ENCODE peak calls at places on chromosome 12, in four cellular contexts. O is sigmoid colon; N is astrocyte of the cerebellum; T is CD4-positive, alpha-beta T cell. R is an unnamed sample.

GRCh38 chr12:93311827-93312226 is 65.9 kb upstream of the NUDT4 start:
- DNase-seq in O (no peak), N (no peak), T (no peak), R (no peak)

GRCh38 chr12:50185975-50186663 is 18.9 kb upstream of the CERS5 start:
- DNase-seq in O (no peak), N (no peak), T (no peak), R (no peak)

GRCh38 chr12:67356400-67356799 is 87.2 kb downstream of the CAND1 start:
- DNase-seq in O (no peak), N (no peak), T (no peak), R (no peak)

GRCh38 chr12:52945389-52946232 is 3.3 kb upstream of the KRT18 start:
- DNase-seq in O (no peak), N (no peak), T (no peak), R (no peak)

GRCh38 chr12:79373896-79374499 is 316.8 kb downstream of the PAWR start:
- DNase-seq in O (no peak), N (no peak), T (no peak), R (no peak)

GRCh38 chr12:70185301-70185700 is 57.9 kb upstream of the CNOT2 start:
- DNase-seq in O (no peak), N (no peak), T (no peak), R (no peak)

GRCh38 chr12:42691991-42692557 is 102.5 kb upstream of the PRICKLE1 start:
- DNase-seq in O (no peak), N (no peak), T (no peak), R (no peak)

GRCh38 chr12:13947237-13947945 is 34.0 kb downstream of the GRIN2B start:
- DNase-seq in O (no peak), N (no peak), T (no peak), R (no peak)

GRCh38 chr12:107560194-107560905 is 125.2 kb upstream of the PWP1 start:
- DNase-seq in O (no peak), N (no peak), T (no peak), R (no peak)

GRCh38 chr12:69097619-69098368 is 141.6 kb upstream of the CPSF6 start:
- DNase-seq in O (no peak), N (peak), T (no peak), R (no peak)

GRCh38 chr12:46609671-46610070 is 216.1 kb downstream of the SLC38A4 start:
- DNase-seq in O (no peak), N (no peak), T (no peak), R (no peak)

GRCh38 chr12:68789144-68789878 is 18.7 kb upstream of the MDM2 start:
- DNase-seq in O (no peak), N (no peak), T (no peak), R (no peak)

GRCh38 chr12:20175704-20176388 is 192.5 kb upstream of the PDE3A start:
- DNase-seq in O (no peak), N (no peak), T (no peak), R (no peak)

GRCh38 chr12:127145929-127146789 is 1120.8 kb upstream of the TMEM132C start:
- DNase-seq in O (peak), N (no peak), T (peak), R (no peak)

GRCh38 chr12:32494676-32495075 is 95.3 kb downstream of the FGD4 start:
- DNase-seq in O (no peak), N (no peak), T (no peak), R (no peak)

GRCh38 chr12:44317651-44318126 is 481.8 kb downstream of the TMEM117 start:
- DNase-seq in O (no peak), N (peak), T (no peak), R (no peak)

GRCh38 chr12:124599074-124599999 is 31.9 kb upstream of the NCOR2 start:
- DNase-seq in O (no peak), N (peak), T (no peak), R (no peak)
- TF ChIP-seq CTCF in O (no peak), N (no peak), T (no peak), R (no peak)

DNA sequence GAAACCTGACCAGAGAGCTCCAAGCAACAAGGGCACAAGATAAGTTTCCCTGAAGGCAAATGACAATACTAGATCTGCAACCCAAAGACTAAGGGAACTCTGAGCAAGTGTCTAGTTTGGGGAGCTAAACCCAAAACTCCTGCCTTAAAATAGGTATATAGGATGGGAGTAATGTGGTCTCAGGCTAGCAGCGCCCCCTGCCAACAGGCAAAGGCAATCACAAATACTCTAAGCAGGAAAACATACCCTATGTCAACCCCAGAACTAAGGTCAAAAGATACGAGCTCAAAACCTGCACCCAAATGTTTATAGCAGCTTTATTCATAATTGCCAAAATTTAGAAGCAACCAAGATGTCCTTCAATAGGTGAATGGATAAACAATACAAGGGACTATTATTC is 218.8 kb downstream of the ITPR2 start:
- DNase-seq in O (no peak), N (no peak), T (no peak), R (no peak)
- TF ChIP-seq CTCF in O (no peak), N (peak), T (peak), R (no peak)

DNA sequence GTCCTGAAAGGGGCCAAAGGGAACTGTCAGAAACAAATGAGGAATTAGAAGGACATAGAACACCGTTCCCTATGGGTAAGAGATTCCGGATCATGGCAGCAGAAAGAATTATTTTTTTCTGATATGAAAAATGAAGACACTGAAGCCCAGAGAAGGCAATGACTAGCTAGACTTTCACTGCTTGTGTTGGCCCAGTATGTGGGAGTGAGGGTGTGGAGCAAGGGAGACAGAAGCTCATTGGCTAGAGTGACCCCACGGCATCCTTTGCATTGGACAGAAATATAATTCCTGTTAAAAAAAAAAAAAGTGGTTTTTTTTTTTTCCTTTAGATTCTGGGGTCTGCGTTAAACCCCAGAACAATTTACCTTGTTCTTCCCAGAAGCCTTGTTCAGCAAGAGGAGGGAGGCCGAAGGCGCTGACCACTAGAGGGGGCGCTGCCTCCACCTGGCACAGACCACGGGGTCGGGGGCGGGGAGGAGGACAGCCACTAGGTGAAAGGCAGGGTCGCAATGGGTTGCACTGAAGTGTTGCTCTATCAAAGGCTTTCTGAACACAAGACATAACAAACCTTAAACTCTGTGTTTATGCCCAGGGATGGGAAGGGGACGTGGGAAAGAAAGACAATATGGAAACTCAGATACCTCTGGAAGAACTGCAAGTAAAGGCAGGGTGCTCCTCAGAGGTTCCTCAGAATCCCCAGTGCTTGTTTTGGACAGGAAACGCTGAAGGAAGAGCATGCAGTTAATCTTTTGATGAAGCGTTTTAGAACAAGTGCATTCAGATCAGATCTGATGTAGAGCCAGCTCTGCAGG is 156.8 kb downstream of the KCNA5 start:
- DNase-seq in O (no peak), N (no peak), T (no peak), R (no peak)
- TF ChIP-seq CTCF in O (no peak), N (peak), T (no peak), R (no peak)

GRCh38 chr12:15172423-15172822 is 48.8 kb downstream of the RERG start:
- DNase-seq in O (no peak), N (no peak), T (no peak), R (no peak)
- TF ChIP-seq CTCF in O (no peak), N (no peak), T (no peak), R (no peak)

GRCh38 chr12:57521475-57522018 is 1.1 kb upstream of the MBD6 start:
- DNase-seq in O (peak), N (no peak), T (peak), R (no peak)
- TF ChIP-seq CTCF in O (no peak), N (peak), T (no peak), R (no peak)

GRCh38 chr12:88200029-88200428 is 57.9 kb downstream of the TMTC3 start:
- DNase-seq in O (no peak), N (no peak), T (no peak), R (no peak)

GRCh38 chr12:88206636-88207035 is 64.5 kb downstream of the TMTC3 start:
- DNase-seq in O (no peak), N (no peak), T (no peak), R (no peak)

GRCh38 chr12:88207921-88208640 is 66.0 kb downstream of the TMTC3 start:
- DNase-seq in O (no peak), N (no peak), T (no peak), R (no peak)

DNA sequence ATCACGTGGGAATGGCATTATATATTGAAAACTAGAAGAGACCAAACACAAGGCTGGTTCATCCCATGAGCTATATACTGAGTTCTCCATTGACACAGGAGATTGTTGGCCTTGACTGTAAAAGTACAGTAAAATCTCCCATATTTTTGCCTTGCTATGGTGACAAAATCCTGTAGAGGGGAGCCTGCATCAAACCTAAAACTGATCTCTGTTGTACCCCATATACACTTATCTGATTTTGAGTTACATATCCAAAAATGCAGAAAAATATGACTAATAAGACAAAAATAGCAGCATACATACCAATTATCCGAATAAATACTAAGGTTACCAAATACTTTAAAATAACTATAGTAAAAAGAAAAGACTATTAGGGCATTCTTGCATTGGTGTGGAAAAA is 60.4 kb downstream of the TMTC3 start:
- DNase-seq in O (no peak), N (no peak), T (no peak), R (no peak)
- TF ChIP-seq CTCF in O (no peak), N (no peak), T (no peak), R (no peak)